ENCODE peak calls at places on chromosomes 5 and 9, in seven cellular contexts. G is T-cell; M is ureter; U is Kasumi-1; J is stimulated activated CD8-positive, alpha-beta memory T cell treated with anti-CD3 and anti-CD28 coated beads, Interleukin-2, amount 100 ng/mL, for 1 hour; T is Right ventricle myocardium superior; L is T-helper 2 cell. S is an unnamed sample.

GRCh38 chr9:106670418-106670817 is 192.5 kb upstream of the ZNF462 start:
- DNase-seq in G (no peak), M (no peak), U (no peak), J (no peak), T (no peak), L (no peak), S (no peak)

GRCh38 chr5:6827815-6828214 is 114.6 kb downstream of the TENT4A start:
- DNase-seq in G (peak; percentile 27), M (no peak), U (no peak), J (no peak), T (no peak), L (peak; percentile 25), S (peak; percentile 7)

GRCh38 chr5:103774736-103775135 is 212.1 kb upstream of the NUDT12 start:
- DNase-seq in G (no peak), M (no peak), U (no peak), J (no peak), T (no peak), L (no peak), S (no peak)

GRCh38 chr9:120711354-120711753 is 2.9 kb downstream of the MEGF9 start:
- DNase-seq in G (no peak), M (no peak), U (no peak), J (no peak), T (no peak), L (no peak), S (no peak)

GRCh38 chr5:112004867-112005532 is 248.0 kb upstream of the NREP start:
- DNase-seq in G (no peak), M (no peak), U (no peak), J (no peak), T (no peak), L (no peak), S (no peak)

GRCh38 chr9:69476797-69477196 is 151.8 kb downstream of the ENTREP1 start:
- DNase-seq in G (no peak), M (no peak), U (no peak), J (no peak), T (no peak), L (no peak), S (no peak)

GRCh38 chr9:89798546-89799120 is 193.8 kb downstream of the GADD45G start:
- DNase-seq in G (no peak), M (no peak), U (no peak), J (no peak), T (no peak), L (no peak), S (no peak)

GRCh38 chr9:126376311-126376902 is 49.8 kb downstream of the MVB12B start:
- DNase-seq in G (no peak), M (no peak), U (no peak), J (no peak), T (no peak), L (no peak), S (no peak)

GRCh38 chr5:95728494-95729114 is 2.5 kb upstream of the RHOBTB3 start:
- DNase-seq in G (no peak), M (no peak), U (no peak), J (no peak), T (no peak), L (no peak), S (no peak)

GRCh38 chr9:129910628-129911567 is 75.6 kb downstream of the USP20 start:
- DNase-seq in G (no peak), M (no peak), U (no peak), J (no peak), T (no peak), L (no peak), S (no peak)

GRCh38 chr9:3528466-3528865 is 2.7 kb upstream of the RFX3 start:
- DNase-seq in G (peak; percentile 31), M (no peak), U (peak; percentile 65), J (peak; percentile 24), T (no peak), L (peak; percentile 19), S (peak; percentile 42)

GRCh38 chr9:68714416-68715180 is 9.6 kb downstream of the PIP5K1B start:
- DNase-seq in G (no peak), M (no peak), U (no peak), J (no peak), T (no peak), L (no peak), S (no peak)

GRCh38 chr5:171386861-171387254 is 791 bp upstream of the NPM1 start:
- DNase-seq in G (no peak), M (no peak), U (no peak), J (no peak), T (no peak), L (no peak), S (no peak)

GRCh38 chr9:76441551-76442322 is 17.2 kb upstream of the GCNT1 start:
- DNase-seq in G (no peak), M (no peak), U (no peak), J (no peak), T (no peak), L (peak; percentile 27), S (no peak)

GRCh38 chr5:6633469-6634326 is 458 bp downstream of the SRD5A1 start:
- DNase-seq in G (no peak), M (peak; percentile 54), U (peak; percentile 32), J (no peak), T (no peak), L (no peak), S (no peak)

GRCh38 chr9:124694394-124695279 is 76.5 kb downstream of the NR6A1 start:
- DNase-seq in G (no peak), M (no peak), U (no peak), J (no peak), T (no peak), L (no peak), S (no peak)

GRCh38 chr5:133509742-133510079 is 102.6 kb downstream of the FSTL4 start:
- DNase-seq in G (no peak), M (no peak), U (no peak), J (no peak), T (no peak), L (no peak), S (no peak)

GRCh38 chr5:96000308-96000707 is 38.7 kb upstream of the ELL2 start:
- DNase-seq in G (no peak), M (no peak), U (no peak), J (no peak), T (no peak), L (no peak), S (no peak)

GRCh38 chr5:73121109-73121443 is 701 bp downstream of the TMEM171 start:
- DNase-seq in G (no peak), M (no peak), U (no peak), J (no peak), T (no peak), L (no peak), S (no peak)

GRCh38 chr5:65142511-65143011 is 339.2 kb downstream of the ADAMTS6 start:
- DNase-seq in G (no peak), M (no peak), U (no peak), J (no peak), T (no peak), L (no peak), S (no peak)

GRCh38 chr9:3977388-3977787 is 322.5 kb downstream of the GLIS3 start:
- DNase-seq in G (no peak), M (no peak), U (no peak), J (no peak), T (no peak), L (no peak), S (no peak)

GRCh38 chr5:6143523-6143922 is 234.8 kb downstream of the MED10 start:
- DNase-seq in G (no peak), M (no peak), U (no peak), J (no peak), T (no peak), L (no peak), S (no peak)

GRCh38 chr9:137721479-137721878 is 102.7 kb downstream of the EHMT1 start:
- DNase-seq in G (no peak), M (no peak), U (no peak), J (no peak), T (no peak), L (no peak), S (no peak)

GRCh38 chr9:17859228-17859627 is 280.4 kb downstream of the SH3GL2 start:
- DNase-seq in G (no peak), M (no peak), U (no peak), J (no peak), T (no peak), L (no peak), S (no peak)

GRCh38 chr9:107696302-107696701 is 206.7 kb upstream of the KLF4 start:
- DNase-seq in G (no peak), M (no peak), U (no peak), J (no peak), T (no peak), L (no peak), S (no peak)

GRCh38 chr5:68494771-68495170 is 279.2 kb downstream of the PIK3R1 start:
- DNase-seq in G (no peak), M (no peak), U (no peak), J (no peak), T (no peak), L (no peak), S (no peak)

GRCh38 chr5:179233909-179234562 is 111.2 kb downstream of the ADAMTS2 start:
- DNase-seq in G (no peak), M (no peak), U (no peak), J (no peak), T (no peak), L (no peak), S (no peak)

GRCh38 chr5:68688547-68688946 is 405.3 kb upstream of the SLC30A5 start:
- DNase-seq in G (no peak), M (no peak), U (peak; percentile 5), J (no peak), T (no peak), L (no peak), S (no peak)

GRCh38 chr9:93303258-93303771 is 119.4 kb downstream of the WNK2 start:
- DNase-seq in G (no peak), M (peak; percentile 20), U (no peak), J (no peak), T (no peak), L (no peak), S (no peak)

GRCh38 chr5:130706696-130707095 is 458.4 kb downstream of the HINT1 start:
- DNase-seq in G (no peak), M (no peak), U (no peak), J (no peak), T (no peak), L (no peak), S (no peak)

GRCh38 chr5:56405536-56405935 is 172.4 kb upstream of the ANKRD55 start:
- DNase-seq in G (no peak), M (no peak), U (no peak), J (no peak), T (no peak), L (no peak), S (no peak)

GRCh38 chr9:99189887-99190596 is 31.7 kb downstream of the ALG2 start:
- DNase-seq in G (no peak), M (no peak), U (no peak), J (no peak), T (no peak), L (no peak), S (no peak)

GRCh38 chr9:89340332-89340731 is 22.0 kb downstream of the SECISBP2 start:
- DNase-seq in G (no peak), M (no peak), U (no peak), J (no peak), T (no peak), L (no peak), S (no peak)

GRCh38 chr5:57594436-57594835 is 111.8 kb upstream of the ACTBL2 start:
- DNase-seq in G (no peak), M (no peak), U (no peak), J (no peak), T (no peak), L (no peak), S (no peak)

GRCh38 chr5:143582176-143582575 is 178.7 kb upstream of the NR3C1 start:
- DNase-seq in G (no peak), M (no peak), U (no peak), J (no peak), T (no peak), L (no peak), S (no peak)

S was measured in T-helper 22 cell.